ENCODE peak calls at places on chromosome 18, in five cellular contexts. U is IMR-90, C is K562, A is GM12878, S is SK-N-SH. M is an unnamed sample. For H3K9me3, the result is how much of the 10 kb centered on the place peaks cover.

GRCh38 chr18:37604032-37604431 is 38.4 kb upstream of the CELF4 start:
- DNase-seq in A (no peak), U (no peak), C (no peak), S (no peak), M (no peak)

GRCh38 chr18:56641714-56642331 is 3.4 kb upstream of the TXNL1 start:
- DNase-seq in C (no peak), A (no peak), S (no peak), U (peak), M (peak)

GRCh38 chr18:11553098-11553940 is 56.1 kb upstream of the SLC35G4 start:
- DNase-seq in U (peak), C (peak), A (no peak), S (peak), M (peak)

GRCh38 chr18:48609820-48610815 is 71.3 kb downstream of the CTIF start:
- DNase-seq in C (no peak), A (no peak), U (no peak), S (no peak), M (no peak)

GRCh38 chr18:6917082-6917481 is 187.6 kb downstream of the ARHGAP28 start:
- DNase-seq in U (peak), S (no peak), C (no peak), A (no peak), M (no peak)

GRCh38 chr18:46939337-46939963 is 22.0 kb downstream of the KATNAL2 start:
- DNase-seq in S (no peak), A (no peak), U (peak), C (peak), M (peak)

GRCh38 chr18:53950545-53950944 is 273.9 kb downstream of the MBD2 start:
- DNase-seq in A (no peak), S (no peak), U (no peak), C (no peak), M (no peak)

GRCh38 chr18:26656944-26657536 is 108.7 kb upstream of the KCTD1 start:
- DNase-seq in A (no peak), S (peak), U (peak), C (no peak), M (peak)

GRCh38 chr18:70296289-70296688 is 7.4 kb downstream of the SOCS6 start:
- DNase-seq in C (peak), A (no peak), S (peak), U (no peak), M (peak)

GRCh38 chr18:53796042-53796729 is 428.3 kb downstream of the MBD2 start:
- DNase-seq in U (peak), C (no peak), S (no peak), A (no peak), M (peak)

GRCh38 chr18:59631583-59632181 is 65.5 kb downstream of the CCBE1 start:
- DNase-seq in U (peak), A (no peak), C (peak), S (peak), M (peak)

GRCh38 chr18:67865400-67865799 is 348.9 kb upstream of the DSEL start:
- DNase-seq in S (no peak), A (no peak), C (no peak), U (no peak), M (no peak)

GRCh38 chr18:67864677-67865340 is 348.3 kb upstream of the DSEL start:
- DNase-seq in C (no peak), S (no peak), U (peak), A (no peak), M (no peak)

DNA sequence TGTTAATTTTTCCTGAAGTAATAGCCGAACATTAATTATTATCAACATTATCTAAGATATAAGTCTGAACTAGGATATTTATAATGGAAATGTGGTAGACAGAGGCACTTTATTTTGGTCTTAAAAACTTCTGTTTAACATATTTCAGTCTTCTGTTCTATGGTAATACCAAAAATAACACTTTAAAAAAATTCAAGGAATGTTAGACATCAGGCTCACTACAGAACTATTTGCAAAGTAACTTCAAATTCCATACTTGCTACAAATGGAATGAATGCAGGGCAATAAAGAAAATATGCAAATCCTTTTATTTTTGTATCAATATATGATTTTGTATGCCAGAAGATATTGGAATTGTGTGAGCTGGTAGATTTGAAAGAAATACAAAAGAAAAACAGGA is 345.5 kb upstream of the DSEL start:
- DNase-seq in C (no peak), A (no peak), U (peak), S (no peak), M (no peak)
- TF ChIP-seq MXI1 in C (no peak), A (no peak), U (no peak), S (no peak), M (no peak)

GRCh38 chr18:49677762-49678398 is 116.0 kb downstream of the LIPG start:
- DNase-seq in S (no peak), U (no peak), C (no peak), A (peak), M (no peak)
- H2AFZ ChIP-seq in S (no peak), U (no peak), C (peak), A (no peak), M (no peak)

DNA sequence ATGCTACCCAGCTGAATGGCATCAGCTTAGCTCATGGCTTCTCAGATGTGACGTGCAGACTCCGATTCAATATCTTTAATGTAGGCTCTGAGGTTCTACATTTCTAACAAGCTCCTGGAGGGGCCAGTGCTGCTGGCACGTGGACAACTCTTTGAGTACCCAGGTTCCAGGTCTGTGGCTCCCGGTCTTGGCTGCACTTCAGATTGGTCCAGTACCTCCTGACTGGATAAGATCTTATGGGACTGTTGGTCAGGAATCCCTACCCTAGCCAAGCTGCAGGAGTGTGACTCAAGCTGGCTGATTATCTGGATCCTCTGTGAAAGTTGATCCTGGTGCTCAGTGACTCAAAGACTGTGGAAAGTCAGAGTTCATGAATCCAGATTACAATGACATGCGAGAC is 222.1 kb downstream of the ANKRD30B start:
- DNase-seq in C (no peak), U (no peak), A (no peak), S (no peak), M (no peak)
- H3K9me3 ChIP-seq in C (under half), U (under half), A (under half), S (under half), M (under half)

GRCh38 chr18:45441110-45441842 is 174.0 kb upstream of the SLC14A2 start:
- DNase-seq in A (no peak), S (no peak), U (peak), C (no peak), M (no peak)
- TF ChIP-seq MXI1 in A (no peak), S (no peak), U (no peak), C (no peak), M (no peak)

GRCh38 chr18:23225518-23225917 is 90.2 kb downstream of the CABLES1 start:
- DNase-seq in U (peak), S (no peak), A (no peak), C (no peak), M (no peak)
- H2AFZ ChIP-seq in U (no peak), S (no peak), A (no peak), C (no peak), M (no peak)

GRCh38 chr18:79925656-79925979 is 25.8 kb downstream of the SLC66A2 start:
- DNase-seq in U (no peak), A (no peak), S (no peak), C (no peak), M (no peak)

GRCh38 chr18:79926306-79926705 is 25.1 kb downstream of the SLC66A2 start:
- DNase-seq in C (no peak), S (no peak), U (no peak), A (no peak), M (no peak)

GRCh38 chr18:79927597-79928562 is 23.6 kb downstream of the SLC66A2 start:
- DNase-seq in A (no peak), C (no peak), S (no peak), U (no peak), M (no peak)

GRCh38 chr18:79928563-79928960 is 22.9 kb downstream of the SLC66A2 start:
- DNase-seq in C (no peak), U (no peak), A (no peak), S (no peak), M (no peak)

GRCh38 chr18:79926715-79927596 is 24.5 kb downstream of the SLC66A2 start:
- DNase-seq in C (no peak), S (no peak), A (no peak), U (no peak), M (no peak)
- H3K9me3 ChIP-seq in C (under half), S (under half), A (under half), U (under half), M (under half)

M was measured in HepG2.